ENCODE peak calls at places on chromosomes 11 and 22, in ten cellular contexts. I, G, T, D, C, Y, U, R, O and H are unnamed samples.

GRCh38 chr22:50694099-50694498 is 21.5 kb downstream of the SHANK3 start:
- DNase-seq in O (no peak), G (no peak), R (no peak), D (no peak), C (no peak), U (no peak), Y (no peak), I (no peak), T (no peak), H (no peak)

GRCh38 chr22:36934940-36935610 is 21.6 kb downstream of the CSF2RB start:
- DNase-seq in T (no peak), Y (no peak), G (no peak), U (no peak), I (no peak), O (no peak), C (peak; percentile 14), D (no peak), R (no peak), H (no peak)

GRCh38 chr22:32142600-32142999 is 16.5 kb downstream of the C22orf42 start:
- DNase-seq in I (no peak), R (no peak), T (no peak), G (no peak), U (no peak), O (no peak), D (no peak), C (no peak), Y (no peak), H (no peak)

GRCh38 chr11:27717377-27717776 is 17.1 kb upstream of the BDNF start:
- DNase-seq in O (no peak), C (no peak), D (no peak), R (no peak), I (no peak), G (no peak), Y (no peak), U (no peak), T (no peak), H (no peak)

GRCh38 chr11:117930208-117930570 is 987 bp upstream of the TMPRSS13 start:
- DNase-seq in R (no peak), U (no peak), C (no peak), Y (no peak), D (no peak), O (no peak), G (no peak), I (no peak), T (no peak), H (no peak)

GRCh38 chr11:20011294-20011951 is 148.9 kb downstream of the DBX1 start:
- DNase-seq in O (no peak), R (no peak), D (no peak), T (no peak), G (no peak), C (no peak), Y (no peak), I (peak; percentile 56), U (no peak), H (no peak)

GRCh38 chr11:30445056-30445455 is 122.2 kb downstream of the ARL14EP start:
- DNase-seq in O (no peak), R (no peak), T (no peak), U (no peak), C (no peak), I (no peak), D (no peak), G (peak; percentile 45), Y (no peak), H (no peak)

GRCh38 chr11:86575208-86575855 is 97.1 kb downstream of the ME3 start:
- DNase-seq in G (no peak), R (no peak), D (no peak), C (no peak), U (no peak), T (no peak), Y (no peak), O (no peak), I (no peak), H (no peak)

GRCh38 chr11:65850217-65851082 is 7.5 kb downstream of the CFL1 start:
- DNase-seq in I (no peak), D (no peak), O (no peak), G (peak; percentile 7), U (no peak), Y (no peak), T (peak; percentile 41), R (no peak), C (peak; percentile 30), H (no peak)

GRCh38 chr11:104570088-104570701 is 328.1 kb downstream of the CASP12 start:
- DNase-seq in T (no peak), D (no peak), I (no peak), R (no peak), Y (no peak), O (no peak), C (no peak), U (no peak), G (no peak), H (no peak)

GRCh38 chr11:111852103-111852502 is 19.3 kb downstream of the ALG9 start:
- DNase-seq in O (no peak), Y (no peak), T (no peak), D (no peak), I (no peak), C (no peak), U (no peak), R (no peak), G (no peak), H (no peak)

GRCh38 chr11:120061761-120062560 is 76.0 kb downstream of the TRIM29 start:
- DNase-seq in R (peak; percentile 39), I (no peak), D (no peak), T (peak; percentile 63), G (peak; percentile 74), Y (no peak), U (no peak), C (no peak), O (no peak), H (no peak)

GRCh38 chr11:61482513-61482912 is 26.0 kb upstream of the LRRC10B start:
- DNase-seq in G (no peak), Y (peak; percentile 15), D (no peak), I (no peak), C (no peak), T (no peak), U (no peak), O (no peak), R (no peak), H (no peak)

GRCh38 chr11:1458340-1459218 is 28.0 kb downstream of the MOB2 start:
- DNase-seq in U (no peak), I (no peak), C (peak; percentile 65), D (no peak), G (peak; percentile 75), Y (peak; percentile 3), O (peak; percentile 85), T (peak; percentile 87), R (peak; percentile 59), H (no peak)

GRCh38 chr11:80702264-80702663 is 1261.4 kb upstream of the TENM4 start:
- DNase-seq in U (no peak), C (no peak), T (no peak), D (no peak), O (no peak), I (no peak), Y (no peak), G (no peak), R (no peak), H (no peak)
- H3K9me3 ChIP-seq in U (no peaks in the 10 kb centered on the region), C (no peaks in the 10 kb centered on the region), T (no peaks in the 10 kb centered on the region), D (no peaks in the 10 kb centered on the region), O (no peaks in the 10 kb centered on the region), I (no peaks in the 10 kb centered on the region), Y (no peaks in the 10 kb centered on the region), G (no peaks in the 10 kb centered on the region), R (no peaks in the 10 kb centered on the region), H (no peaks in the 10 kb centered on the region)

DNA sequence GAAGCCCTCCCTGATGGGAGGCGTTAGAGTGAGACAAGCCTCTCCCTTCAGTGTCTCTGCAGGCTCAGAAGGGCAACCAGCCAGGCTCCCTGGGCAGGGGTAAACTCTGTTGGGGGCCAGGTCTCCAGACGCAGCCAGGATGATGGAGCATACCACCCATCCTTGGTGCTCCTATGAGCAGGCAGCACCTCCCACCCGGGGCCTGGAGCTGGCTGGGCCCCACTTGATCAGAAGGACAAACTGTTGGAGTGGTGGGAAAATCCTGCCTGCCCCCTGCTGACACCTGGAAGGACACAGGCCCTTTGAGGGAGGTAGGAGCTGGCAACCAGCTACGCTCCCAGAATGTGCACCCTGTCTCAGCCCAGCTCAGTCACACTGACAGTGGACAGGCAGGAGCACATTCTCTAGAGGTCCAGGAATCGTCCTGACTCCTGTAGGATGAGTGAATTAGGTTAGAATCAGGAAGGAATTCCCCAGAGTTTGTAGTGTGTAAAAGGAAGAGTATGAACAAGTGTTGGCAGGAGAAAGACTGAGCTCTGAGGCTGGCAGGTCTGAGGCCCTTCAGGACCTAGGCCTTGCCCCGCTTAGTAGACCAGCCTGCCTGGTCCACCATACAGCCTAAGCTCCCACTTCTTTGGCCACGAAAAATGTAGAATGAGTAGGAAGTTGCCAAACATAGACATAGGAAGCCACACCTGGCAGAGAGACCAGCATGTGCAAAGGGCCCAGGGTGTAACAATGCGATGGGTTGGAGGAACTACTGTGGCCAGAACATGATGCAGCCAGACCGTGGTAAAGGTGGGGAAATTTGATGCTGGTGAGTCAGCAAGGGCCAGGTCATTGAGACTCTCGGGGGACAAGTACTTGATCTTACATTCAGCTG is 19.1 kb downstream of the ARHGEF17 start:
- DNase-seq in U (no peak), Y (no peak), C (no peak), G (no peak), T (peak; percentile 47), R (no peak), O (no peak), D (no peak), I (no peak), H (no peak)
- H3K27ac ChIP-seq in U (peak overlapping the region; percentile 10), Y (no peak overlapping the region), C (no peak overlapping the region), G (peak overlapping the region; percentile 12), T (peak overlapping the region; percentile 30), R (peak overlapping the region; percentile 85), O (no peak overlapping the region), D (no peak overlapping the region), I (no peak overlapping the region), H (no peak overlapping the region)

DNA sequence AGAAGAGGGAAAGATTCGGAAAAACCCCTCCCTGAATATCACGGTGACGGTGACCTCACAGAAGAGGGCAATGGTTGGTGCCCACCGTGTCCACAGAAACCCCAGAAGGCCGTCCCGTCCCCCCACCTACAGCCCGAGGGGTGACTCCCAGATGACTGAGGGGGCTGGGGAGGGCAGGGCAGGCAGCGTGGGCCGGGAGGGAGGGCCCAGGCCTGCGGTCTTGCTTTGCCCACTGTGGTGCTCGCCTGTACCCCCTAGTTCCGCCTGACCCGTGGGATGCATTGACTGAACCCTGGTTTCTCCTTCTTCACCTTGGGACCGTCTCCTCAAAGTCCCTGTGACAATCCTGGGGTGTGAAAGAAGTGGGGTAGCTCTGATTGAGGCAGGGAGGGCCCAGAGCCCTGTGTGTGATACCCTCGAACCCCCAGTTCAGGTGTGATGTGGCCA is 526.7 kb downstream of the BRD1 start:
- DNase-seq in U (peak; percentile 45), I (no peak), R (no peak), Y (no peak), C (peak; percentile 2), G (no peak), O (no peak), D (no peak), T (peak; percentile 5), H (no peak)
- H3K9me3 ChIP-seq in U (no peaks in the 10 kb centered on the region), I (no peaks in the 10 kb centered on the region), R (no peaks in the 10 kb centered on the region), Y (no peaks in the 10 kb centered on the region), C (no peaks in the 10 kb centered on the region), G (no peaks in the 10 kb centered on the region), O (no peaks in the 10 kb centered on the region), D (no peaks in the 10 kb centered on the region), T (no peaks in the 10 kb centered on the region), H (no peaks in the 10 kb centered on the region)

DNA sequence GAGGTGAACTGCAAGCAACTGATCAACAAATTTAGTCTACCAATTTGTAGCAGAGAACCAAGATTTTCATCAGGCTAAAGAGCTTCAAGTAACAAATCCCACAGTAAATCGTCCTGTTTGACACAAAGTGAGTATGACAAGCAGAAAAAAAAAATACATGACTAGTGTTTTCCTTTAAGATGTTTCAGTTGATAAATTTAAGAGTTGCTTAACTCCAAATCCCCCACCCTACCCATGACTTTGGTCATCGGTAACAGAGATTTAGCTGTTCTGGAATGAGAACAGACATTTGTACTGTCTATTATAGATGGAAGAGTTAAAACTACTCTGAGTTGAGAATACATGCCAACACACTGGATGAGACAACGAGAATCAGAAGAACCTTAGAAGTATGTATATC is 165.0 kb upstream of the MTMR2 start:
- DNase-seq in T (no peak), D (no peak), O (no peak), R (no peak), U (no peak), Y (no peak), I (no peak), C (no peak), G (no peak), H (no peak)
- H3K27ac ChIP-seq in T (no peak overlapping the region), D (no peak overlapping the region), O (no peak overlapping the region), R (no peak overlapping the region), U (no peak overlapping the region), Y (no peak overlapping the region), I (no peak overlapping the region), C (no peak overlapping the region), G (no peak overlapping the region), H (no peak overlapping the region)